ENCODE peak calls at places on chromosomes 6 and 20, in four cellular contexts. N is AG04449; J is lower leg skin; V is CD4-positive, alpha-beta memory T cell. X is an unnamed sample.

GRCh38 chr20:10864076-10864672 is 190.4 kb upstream of the JAG1 start:
- DNase-seq in V (no peak), J (no peak), N (no peak), X (no peak)

GRCh38 chr6:121711472-121711871 is 276.0 kb downstream of the GJA1 start:
- DNase-seq in J (no peak), N (no peak), V (no peak), X (no peak)

GRCh38 chr6:14281831-14282230 is 164.3 kb downstream of the CD83 start:
- DNase-seq in V (no peak), N (no peak), J (no peak), X (no peak)

GRCh38 chr6:17156112-17156921 is 54.5 kb downstream of the STMND1 start:
- DNase-seq in N (peak; percentile 64), J (no peak), V (peak; percentile 46), X (peak; percentile 72)

GRCh38 chr6:22717906-22718305 is 148.5 kb downstream of the HDGFL1 start:
- DNase-seq in J (no peak), V (no peak), N (no peak), X (peak; percentile 21)

GRCh38 chr6:121816361-121816760 is 380.9 kb downstream of the GJA1 start:
- DNase-seq in J (no peak), V (no peak), N (no peak), X (no peak)

GRCh38 chr6:154605207-154605877 is 94.9 kb upstream of the CNKSR3 start:
- DNase-seq in N (no peak), V (peak; percentile 41), J (no peak), X (no peak)

GRCh38 chr6:9172096-9172495 is 736.8 kb upstream of the SLC35B3 start:
- DNase-seq in J (no peak), V (no peak), N (no peak), X (no peak)

GRCh38 chr20:51310216-51310615 is 232.3 kb downstream of the NFATC2 start:
- DNase-seq in N (no peak), V (no peak), J (no peak), X (no peak)

GRCh38 chr20:7637184-7637583 is 303.1 kb downstream of the HAO1 start:
- DNase-seq in J (no peak), V (no peak), N (no peak), X (peak; percentile 5)

GRCh38 chr20:49054032-49054643 is 8.0 kb downstream of the CSE1L start:
- DNase-seq in N (no peak), J (no peak), V (no peak), X (no peak)

GRCh38 chr6:7129784-7130569 is 22.2 kb downstream of the RREB1 start:
- DNase-seq in N (no peak), V (no peak), J (no peak), X (no peak)

GRCh38 chr6:130966581-130966980 is 96.5 kb downstream of the EPB41L2 start:
- DNase-seq in V (no peak), J (no peak), N (no peak), X (no peak)

GRCh38 chr6:130965657-130966056 is 97.4 kb downstream of the EPB41L2 start:
- DNase-seq in J (no peak), V (no peak), N (no peak), X (no peak)

GRCh38 chr6:130968486-130968885 is 94.6 kb downstream of the EPB41L2 start:
- DNase-seq in J (no peak), V (no peak), N (no peak), X (no peak)

GRCh38 chr6:130969807-130970491 is 93.1 kb downstream of the EPB41L2 start:
- DNase-seq in N (no peak), V (no peak), J (no peak), X (no peak)

DNA sequence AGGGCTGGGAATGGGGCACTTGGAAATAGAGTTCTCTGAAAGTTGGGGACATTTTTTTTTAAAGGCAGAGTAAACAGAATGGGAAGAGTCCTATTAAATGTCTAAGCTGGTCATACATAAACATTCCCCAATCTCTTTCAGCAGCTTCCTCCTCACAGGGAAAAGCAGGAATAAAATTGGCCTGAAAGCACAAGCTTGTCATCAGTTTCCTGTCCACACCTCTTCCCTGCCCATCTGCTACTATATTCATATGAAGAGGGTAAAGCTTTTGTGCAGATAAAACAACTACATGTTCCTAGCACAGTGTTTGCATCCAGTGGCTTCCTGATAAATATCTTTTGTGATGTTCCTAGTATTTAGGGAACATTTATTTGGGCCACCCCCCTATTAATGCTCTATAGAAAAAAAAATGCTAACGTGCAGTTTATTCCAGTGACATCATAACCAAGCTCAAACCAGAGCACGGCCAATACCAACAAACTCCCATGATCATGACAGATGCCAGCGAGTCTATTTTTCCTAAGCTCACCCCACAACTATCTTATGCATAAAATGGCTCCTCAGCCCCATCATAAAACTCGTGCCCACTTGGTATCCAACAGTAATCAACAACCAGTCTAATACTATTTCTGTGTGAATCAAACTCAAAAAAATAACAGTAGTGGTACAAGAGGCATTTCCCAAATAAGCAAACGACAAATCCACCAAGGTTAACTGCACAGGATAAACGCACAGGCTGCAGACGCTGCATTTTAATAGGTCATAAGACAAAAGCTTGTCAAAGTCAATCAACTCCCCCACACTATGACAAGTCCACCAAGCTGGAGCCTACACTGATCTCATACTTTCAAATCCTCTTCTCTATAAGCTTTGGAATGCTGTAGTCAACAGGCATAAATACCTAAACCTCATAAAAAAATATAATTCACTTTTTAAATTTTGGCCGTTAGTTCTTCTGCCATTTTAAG is 95.3 kb downstream of the EPB41L2 start:
- DNase-seq in V (no peak), N (no peak), J (no peak), X (no peak)
- H3K4me3 ChIP-seq in V (no peak overlapping the region), N (no peak overlapping the region), J (no peak overlapping the region), X (no peak overlapping the region)

GRCh38 chr20:53942121-53942816 is 128.1 kb downstream of the BCAS1 start:
- DNase-seq in J (no peak), N (no peak), V (no peak), X (no peak)
- H3K4me3 ChIP-seq in J (no peak overlapping the region), N (no peak overlapping the region), V (no peak overlapping the region), X (no peak overlapping the region)

GRCh38 chr6:168960557-168960956 is 293.1 kb downstream of the THBS2 start:
- DNase-seq in V (no peak), N (no peak), J (no peak), X (no peak)

GRCh38 chr6:168959696-168960095 is 293.9 kb downstream of the THBS2 start:
- DNase-seq in V (no peak), N (no peak), J (no peak), X (no peak)

GRCh38 chr6:168953461-168953860 is 300.2 kb downstream of the THBS2 start:
- DNase-seq in V (no peak), N (no peak), J (peak; percentile 49), X (no peak)

GRCh38 chr6:168956884-168957730 is 296.5 kb downstream of the THBS2 start:
- DNase-seq in V (no peak), J (peak; percentile 92), N (peak; percentile 42), X (peak; percentile 28)

DNA sequence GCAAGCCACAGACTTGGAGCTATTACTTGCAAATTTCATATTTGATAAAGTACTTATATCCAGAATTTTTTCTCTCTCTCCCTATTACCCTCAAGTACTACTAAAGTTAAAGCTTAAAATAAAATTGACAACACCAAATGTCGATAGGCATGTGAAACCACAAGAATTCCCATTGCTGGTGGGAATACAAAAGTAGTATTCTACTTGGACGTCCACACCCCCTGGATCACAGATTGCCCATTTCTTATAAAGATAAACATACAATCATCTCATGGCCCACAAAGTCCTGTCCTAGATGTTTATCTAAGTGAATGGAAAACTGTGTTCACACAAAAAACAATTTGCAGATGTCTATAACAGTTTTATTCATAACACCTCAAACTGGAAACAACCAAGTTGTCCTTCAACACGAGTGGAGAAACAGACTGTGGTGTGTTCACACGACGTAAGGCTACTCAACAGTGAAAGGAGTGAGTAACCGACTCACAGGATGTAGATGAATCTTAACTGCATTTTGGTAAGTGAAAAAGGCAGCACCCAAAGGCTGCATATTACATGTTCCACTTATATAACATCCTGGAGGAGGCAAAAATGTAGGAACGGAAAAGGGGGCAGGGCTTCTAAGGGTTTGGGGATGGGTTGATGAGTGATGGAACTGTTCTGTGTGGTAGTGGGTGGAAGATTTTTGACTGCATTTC is 297.4 kb downstream of the THBS2 start:
- DNase-seq in J (no peak), V (no peak), N (no peak), X (no peak)
- H3K4me3 ChIP-seq in J (no peak overlapping the region), V (no peak overlapping the region), N (no peak overlapping the region), X (no peak overlapping the region)

DNA sequence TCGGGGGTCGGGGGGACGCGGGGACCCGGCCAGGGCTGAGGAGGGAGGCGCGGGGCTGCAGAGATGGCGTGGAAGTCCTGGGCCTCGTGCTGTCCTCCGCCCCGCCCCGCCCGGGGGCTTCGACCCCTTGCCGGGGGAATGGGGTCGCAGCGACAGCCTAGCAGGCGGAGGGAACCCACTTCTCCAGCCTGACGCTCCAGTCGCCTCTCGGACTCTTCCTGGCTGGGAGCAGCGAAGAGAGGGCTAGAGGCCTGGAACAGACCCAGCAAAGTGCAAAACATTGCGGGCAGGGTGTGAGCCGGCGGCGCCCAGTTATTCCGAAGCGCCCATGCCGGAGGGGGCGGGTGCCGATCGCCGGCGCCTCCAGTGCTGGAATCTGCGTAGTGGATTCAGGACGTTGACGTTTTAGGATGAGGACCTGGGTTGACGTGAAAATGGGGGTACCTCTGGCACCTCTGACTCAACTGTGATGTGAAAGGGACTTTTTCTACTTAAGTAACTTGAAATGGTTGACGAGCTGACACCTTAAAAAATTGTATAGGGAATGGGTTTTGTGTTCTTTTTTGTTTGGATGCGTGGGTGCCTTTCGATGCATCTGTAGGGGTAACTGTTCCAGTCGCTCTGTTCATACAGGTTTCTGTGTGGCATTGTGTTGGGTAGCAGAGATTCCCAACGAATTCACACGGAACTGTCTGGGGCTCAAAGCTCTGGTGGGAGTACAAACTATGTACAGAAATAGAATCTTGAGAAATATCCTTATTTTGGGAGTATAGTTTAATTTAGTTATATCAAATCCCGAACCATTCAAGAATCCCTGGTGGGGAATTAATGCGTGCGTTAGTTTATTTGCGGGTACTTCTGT is 1.4 kb downstream of the SLC35F1 start:
- DNase-seq in N (no peak), J (no peak), V (no peak), X (no peak)
- H3K4me3 ChIP-seq in N (peak overlapping the region; percentile 12), J (no peak overlapping the region), V (no peak overlapping the region), X (no peak overlapping the region)